ENCODE peak calls at places on chromosomes 7 and 10, in nine cellular contexts. One of them, this sample, is unnamed.

GRCh38 chr10:10991144-10991543 is 26.5 kb upstream of the CELF2 start:
- DNase-seq in AG10803: no peak
- DNase-seq in CD8-positive, alpha-beta T cell: no peak
- DNase-seq in fibroblast of the aortic adventitia: no peak
- DNase-seq in cardiac muscle cell: no peak
- DNase-seq in fibroblast of mammary gland: no peak
- DNase-seq in astrocyte of the spinal cord: no peak
- DNase-seq in Peyer's patch: no peak
- DNase-seq in heart left ventricle: no peak
- DNase-seq in this sample: no peak

GRCh38 chr7:127683776-127684681 is 32.0 kb downstream of the SND1 start:
- DNase-seq in fibroblast of the aortic adventitia: peak
- DNase-seq in fibroblast of mammary gland: peak
- DNase-seq in CD8-positive, alpha-beta T cell: no peak
- DNase-seq in heart left ventricle: no peak
- DNase-seq in Peyer's patch: no peak
- DNase-seq in cardiac muscle cell: peak
- DNase-seq in AG10803: peak
- DNase-seq in astrocyte of the spinal cord: peak
- DNase-seq in this sample: no peak

GRCh38 chr7:6630007-6630849 is 6.9 kb upstream of the ZNF316 start:
- DNase-seq in CD8-positive, alpha-beta T cell: no peak
- DNase-seq in fibroblast of mammary gland: no peak
- DNase-seq in astrocyte of the spinal cord: no peak
- DNase-seq in AG10803: no peak
- DNase-seq in cardiac muscle cell: no peak
- DNase-seq in fibroblast of the aortic adventitia: no peak
- DNase-seq in Peyer's patch: no peak
- DNase-seq in heart left ventricle: no peak
- DNase-seq in this sample: no peak

GRCh38 chr7:33904680-33905388 is 505 bp upstream of the BMPER start:
- DNase-seq in cardiac muscle cell: peak
- DNase-seq in Peyer's patch: no peak
- DNase-seq in fibroblast of mammary gland: peak
- DNase-seq in heart left ventricle: peak
- DNase-seq in fibroblast of the aortic adventitia: peak
- DNase-seq in astrocyte of the spinal cord: peak
- DNase-seq in CD8-positive, alpha-beta T cell: no peak
- DNase-seq in AG10803: peak
- DNase-seq in this sample: no peak

GRCh38 chr7:84697506-84697905 is 489.4 kb downstream of the SEMA3D start:
- DNase-seq in fibroblast of the aortic adventitia: peak
- DNase-seq in heart left ventricle: no peak
- DNase-seq in AG10803: peak
- DNase-seq in Peyer's patch: no peak
- DNase-seq in astrocyte of the spinal cord: peak
- DNase-seq in cardiac muscle cell: peak
- DNase-seq in fibroblast of mammary gland: peak
- DNase-seq in CD8-positive, alpha-beta T cell: no peak
- DNase-seq in this sample: no peak

GRCh38 chr7:4714767-4715384 is 32.8 kb downstream of the FOXK1 start:
- DNase-seq in fibroblast of mammary gland: peak
- DNase-seq in CD8-positive, alpha-beta T cell: no peak
- DNase-seq in fibroblast of the aortic adventitia: no peak
- DNase-seq in astrocyte of the spinal cord: no peak
- DNase-seq in AG10803: no peak
- DNase-seq in heart left ventricle: no peak
- DNase-seq in Peyer's patch: no peak
- DNase-seq in cardiac muscle cell: no peak
- DNase-seq in this sample: no peak

GRCh38 chr7:36986429-36987362 is 262.4 kb upstream of the AOAH start:
- DNase-seq in AG10803: peak
- DNase-seq in heart left ventricle: peak
- DNase-seq in Peyer's patch: peak
- DNase-seq in cardiac muscle cell: peak
- DNase-seq in fibroblast of the aortic adventitia: peak
- DNase-seq in CD8-positive, alpha-beta T cell: peak
- DNase-seq in fibroblast of mammary gland: peak
- DNase-seq in astrocyte of the spinal cord: peak
- DNase-seq in this sample: peak

GRCh38 chr7:2571409-2571808 is 12.6 kb downstream of the IQCE start:
- DNase-seq in astrocyte of the spinal cord: no peak
- DNase-seq in CD8-positive, alpha-beta T cell: no peak
- DNase-seq in cardiac muscle cell: no peak
- DNase-seq in fibroblast of the aortic adventitia: no peak
- DNase-seq in heart left ventricle: no peak
- DNase-seq in fibroblast of mammary gland: no peak
- DNase-seq in AG10803: no peak
- DNase-seq in Peyer's patch: no peak
- DNase-seq in this sample: no peak

GRCh38 chr10:24952701-24953349 is 419 bp upstream of the PRTFDC1 start:
- DNase-seq in CD8-positive, alpha-beta T cell: peak
- DNase-seq in AG10803: peak
- DNase-seq in astrocyte of the spinal cord: no peak
- DNase-seq in Peyer's patch: peak
- DNase-seq in cardiac muscle cell: peak
- DNase-seq in fibroblast of mammary gland: peak
- DNase-seq in fibroblast of the aortic adventitia: peak
- DNase-seq in heart left ventricle: peak
- DNase-seq in this sample: no peak

GRCh38 chr7:77575187-77575586 is 38.1 kb downstream of the PTPN12 start:
- DNase-seq in AG10803: no peak
- DNase-seq in fibroblast of the aortic adventitia: no peak
- DNase-seq in fibroblast of mammary gland: no peak
- DNase-seq in astrocyte of the spinal cord: no peak
- DNase-seq in CD8-positive, alpha-beta T cell: no peak
- DNase-seq in heart left ventricle: no peak
- DNase-seq in Peyer's patch: no peak
- DNase-seq in cardiac muscle cell: no peak
- DNase-seq in this sample: no peak

GRCh38 chr7:48637382-48637781 is 287.0 kb upstream of the CDC14C start:
- DNase-seq in Peyer's patch: no peak
- DNase-seq in heart left ventricle: no peak
- DNase-seq in AG10803: no peak
- DNase-seq in astrocyte of the spinal cord: peak
- DNase-seq in CD8-positive, alpha-beta T cell: no peak
- DNase-seq in fibroblast of mammary gland: peak
- DNase-seq in cardiac muscle cell: no peak
- DNase-seq in fibroblast of the aortic adventitia: no peak
- DNase-seq in this sample: no peak

GRCh38 chr7:145347271-145347670 is 511.4 kb upstream of the TPK1 start:
- DNase-seq in CD8-positive, alpha-beta T cell: no peak
- DNase-seq in Peyer's patch: no peak
- DNase-seq in cardiac muscle cell: no peak
- DNase-seq in heart left ventricle: no peak
- DNase-seq in fibroblast of the aortic adventitia: no peak
- DNase-seq in astrocyte of the spinal cord: no peak
- DNase-seq in fibroblast of mammary gland: no peak
- DNase-seq in AG10803: no peak
- DNase-seq in this sample: no peak

GRCh38 chr7:157299613-157300405 is 37.0 kb upstream of the DNAJB6 start:
- DNase-seq in fibroblast of mammary gland: peak
- DNase-seq in Peyer's patch: no peak
- DNase-seq in CD8-positive, alpha-beta T cell: no peak
- DNase-seq in astrocyte of the spinal cord: no peak
- DNase-seq in AG10803: peak
- DNase-seq in cardiac muscle cell: peak
- DNase-seq in fibroblast of the aortic adventitia: peak
- DNase-seq in heart left ventricle: no peak
- DNase-seq in this sample: peak

GRCh38 chr10:48213047-48213446 is 61.4 kb downstream of the FRMPD2 start:
- DNase-seq in cardiac muscle cell: no peak
- DNase-seq in fibroblast of the aortic adventitia: no peak
- DNase-seq in CD8-positive, alpha-beta T cell: no peak
- DNase-seq in Peyer's patch: no peak
- DNase-seq in heart left ventricle: no peak
- DNase-seq in AG10803: no peak
- DNase-seq in fibroblast of mammary gland: no peak
- DNase-seq in astrocyte of the spinal cord: no peak
- DNase-seq in this sample: no peak

GRCh38 chr10:12077580-12078180 is 8.9 kb downstream of the DHTKD1 start:
- DNase-seq in cardiac muscle cell: no peak
- DNase-seq in AG10803: no peak
- DNase-seq in heart left ventricle: no peak
- DNase-seq in astrocyte of the spinal cord: no peak
- DNase-seq in fibroblast of the aortic adventitia: no peak
- DNase-seq in Peyer's patch: no peak
- DNase-seq in CD8-positive, alpha-beta T cell: no peak
- DNase-seq in fibroblast of mammary gland: no peak
- DNase-seq in this sample: no peak

GRCh38 chr10:49784631-49785030 is 22.5 kb upstream of the OGDHL start:
- DNase-seq in cardiac muscle cell: no peak
- DNase-seq in heart left ventricle: no peak
- DNase-seq in CD8-positive, alpha-beta T cell: no peak
- DNase-seq in Peyer's patch: no peak
- DNase-seq in AG10803: no peak
- DNase-seq in astrocyte of the spinal cord: no peak
- DNase-seq in fibroblast of mammary gland: no peak
- DNase-seq in fibroblast of the aortic adventitia: no peak
- DNase-seq in this sample: no peak

GRCh38 chr7:31123317-31123716 is 71.2 kb downstream of the ADCYAP1R1 start:
- DNase-seq in cardiac muscle cell: no peak
- DNase-seq in AG10803: no peak
- DNase-seq in fibroblast of mammary gland: no peak
- DNase-seq in fibroblast of the aortic adventitia: no peak
- DNase-seq in astrocyte of the spinal cord: no peak
- DNase-seq in heart left ventricle: no peak
- DNase-seq in CD8-positive, alpha-beta T cell: no peak
- DNase-seq in Peyer's patch: no peak
- DNase-seq in this sample: no peak

DNA sequence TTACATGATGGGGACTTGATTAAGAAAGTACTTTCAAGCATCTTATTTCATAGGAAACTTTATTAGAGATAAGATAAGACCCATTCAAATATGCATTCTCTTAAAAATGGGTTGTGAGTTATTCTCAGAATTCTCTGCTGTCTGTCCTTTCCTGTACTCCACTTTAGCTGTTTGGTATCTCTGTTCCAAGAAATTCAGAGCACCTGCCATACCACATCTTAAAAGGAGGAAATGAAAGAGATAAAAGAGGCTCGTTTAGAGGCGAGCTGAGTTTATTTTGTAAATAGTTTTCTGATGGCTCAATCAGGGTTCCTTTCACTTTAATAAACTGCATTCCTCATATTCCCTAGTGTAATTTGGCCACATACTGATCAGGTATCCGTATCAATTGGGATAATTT is 87.2 kb downstream of the MDFIC start:
- DNase-seq in heart left ventricle: no peak
- DNase-seq in cardiac muscle cell: no peak
- DNase-seq in astrocyte of the spinal cord: no peak
- DNase-seq in CD8-positive, alpha-beta T cell: no peak
- DNase-seq in AG10803: no peak
- DNase-seq in Peyer's patch: no peak
- DNase-seq in fibroblast of mammary gland: no peak
- DNase-seq in fibroblast of the aortic adventitia: peak
- DNase-seq in this sample: no peak
- H3K4me3 ChIP-seq in heart left ventricle: no peak
- H3K4me3 ChIP-seq in cardiac muscle cell: no peak
- H3K4me3 ChIP-seq in astrocyte of the spinal cord: no peak
- H3K4me3 ChIP-seq in CD8-positive, alpha-beta T cell: no peak
- H3K4me3 ChIP-seq in AG10803: no peak
- H3K4me3 ChIP-seq in Peyer's patch: no peak
- H3K4me3 ChIP-seq in fibroblast of mammary gland: no peak
- H3K4me3 ChIP-seq in fibroblast of the aortic adventitia: no peak
- H3K4me3 ChIP-seq in this sample: no peak

GRCh38 chr10:71073451-71074175 is 138.8 kb upstream of the UNC5B start:
- DNase-seq in fibroblast of the aortic adventitia: no peak
- DNase-seq in AG10803: no peak
- DNase-seq in heart left ventricle: no peak
- DNase-seq in astrocyte of the spinal cord: no peak
- DNase-seq in fibroblast of mammary gland: no peak
- DNase-seq in Peyer's patch: no peak
- DNase-seq in CD8-positive, alpha-beta T cell: no peak
- DNase-seq in cardiac muscle cell: no peak
- DNase-seq in this sample: no peak
- H3K4me3 ChIP-seq in fibroblast of the aortic adventitia: no peak
- H3K4me3 ChIP-seq in AG10803: no peak
- H3K4me3 ChIP-seq in heart left ventricle: no peak
- H3K4me3 ChIP-seq in astrocyte of the spinal cord: no peak
- H3K4me3 ChIP-seq in fibroblast of mammary gland: no peak
- H3K4me3 ChIP-seq in Peyer's patch: no peak
- H3K4me3 ChIP-seq in CD8-positive, alpha-beta T cell: no peak
- H3K4me3 ChIP-seq in cardiac muscle cell: no peak
- H3K4me3 ChIP-seq in this sample: no peak

DNA sequence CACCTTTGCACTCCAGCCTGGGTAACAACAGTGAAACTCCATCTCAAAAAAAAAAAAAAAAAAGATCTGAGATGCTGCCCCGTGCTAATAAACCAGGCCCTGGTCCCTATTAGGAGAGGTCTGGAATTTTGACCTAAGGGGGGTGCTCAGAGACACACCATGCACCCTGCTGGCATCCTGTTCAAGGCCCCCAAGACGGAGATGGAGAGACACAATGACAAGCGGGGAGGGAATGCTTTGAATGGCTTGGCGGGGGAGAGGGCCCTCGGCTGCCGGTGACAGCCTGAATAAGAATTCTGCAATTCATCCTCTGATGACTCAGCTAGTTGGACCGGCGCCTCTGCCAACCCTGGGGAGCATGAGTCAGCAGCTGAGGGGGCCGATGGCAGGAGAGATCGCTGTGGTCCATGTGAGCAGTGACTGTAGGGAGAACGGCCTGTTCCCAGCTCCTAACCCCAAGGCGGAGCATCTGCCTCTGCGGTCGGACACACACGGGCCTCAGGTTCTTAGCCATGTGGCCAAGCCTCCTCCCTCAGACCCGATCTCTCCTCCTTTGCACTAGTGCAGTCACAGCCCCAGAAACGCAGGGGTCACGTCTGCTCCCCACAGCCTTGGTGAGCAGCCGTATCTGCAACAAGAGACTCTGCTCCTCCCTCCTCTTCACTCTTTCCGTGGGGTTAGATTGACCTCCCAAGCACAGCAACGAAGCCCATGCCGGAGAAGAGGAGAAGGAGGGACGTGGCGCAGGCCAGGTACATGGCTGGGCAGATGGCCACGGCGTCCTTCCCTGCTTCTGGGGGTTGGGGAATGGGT is 14.9 kb downstream of the TRIM56 start:
- DNase-seq in CD8-positive, alpha-beta T cell: peak
- DNase-seq in AG10803: peak
- DNase-seq in cardiac muscle cell: peak
- DNase-seq in Peyer's patch: peak
- DNase-seq in heart left ventricle: peak
- DNase-seq in fibroblast of mammary gland: peak
- DNase-seq in fibroblast of the aortic adventitia: peak
- DNase-seq in astrocyte of the spinal cord: peak
- DNase-seq in this sample: no peak
- H3K4me3 ChIP-seq in CD8-positive, alpha-beta T cell: no peak
- H3K4me3 ChIP-seq in AG10803: peak
- H3K4me3 ChIP-seq in cardiac muscle cell: no peak
- H3K4me3 ChIP-seq in Peyer's patch: no peak
- H3K4me3 ChIP-seq in heart left ventricle: no peak
- H3K4me3 ChIP-seq in fibroblast of mammary gland: peak
- H3K4me3 ChIP-seq in fibroblast of the aortic adventitia: peak
- H3K4me3 ChIP-seq in astrocyte of the spinal cord: no peak
- H3K4me3 ChIP-seq in this sample: no peak

DNA sequence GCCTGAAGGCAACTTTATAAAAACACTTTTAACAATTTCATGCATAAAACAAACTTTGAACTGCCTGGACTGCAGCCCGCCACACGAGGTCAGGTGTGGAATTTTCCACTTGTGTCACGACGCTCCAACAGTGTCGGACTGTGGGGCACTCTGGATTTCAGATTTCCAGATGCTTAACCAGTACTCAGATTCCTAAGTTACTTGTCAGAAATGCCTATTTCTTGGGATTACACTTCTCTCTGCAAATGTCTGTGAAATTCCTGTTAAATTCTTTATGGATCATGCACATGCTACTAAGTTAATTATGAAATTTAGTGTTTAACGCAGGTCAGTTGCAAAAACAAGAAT is 477 bp upstream of the GPER1 start:
- DNase-seq in heart left ventricle: no peak
- DNase-seq in Peyer's patch: no peak
- DNase-seq in astrocyte of the spinal cord: peak
- DNase-seq in fibroblast of the aortic adventitia: peak
- DNase-seq in fibroblast of mammary gland: no peak
- DNase-seq in CD8-positive, alpha-beta T cell: no peak
- DNase-seq in cardiac muscle cell: peak
- DNase-seq in AG10803: peak
- DNase-seq in this sample: no peak
- H3K4me3 ChIP-seq in heart left ventricle: peak
- H3K4me3 ChIP-seq in Peyer's patch: peak
- H3K4me3 ChIP-seq in astrocyte of the spinal cord: peak
- H3K4me3 ChIP-seq in fibroblast of the aortic adventitia: peak
- H3K4me3 ChIP-seq in fibroblast of mammary gland: peak
- H3K4me3 ChIP-seq in CD8-positive, alpha-beta T cell: no peak
- H3K4me3 ChIP-seq in cardiac muscle cell: peak
- H3K4me3 ChIP-seq in AG10803: peak
- H3K4me3 ChIP-seq in this sample: no peak